ENCODE peak calls at places on chromosomes 16 and 17, in nine cellular contexts. F, Y, X, I, G, B, C, M and T are unnamed samples.

GRCh38 chr17:2090804-2091534 is 36.1 kb downstream of the HIC1 start:
- DNase-seq in X (peak), G (no peak), Y (no peak), B (no peak), I (peak), C (peak), M (peak), F (no peak), T (peak)

GRCh38 chr16:30740364-30741251 is 7.6 kb upstream of the PHKG2 start:
- DNase-seq in G (no peak), I (peak), M (peak), F (no peak), C (no peak), X (peak), Y (peak), B (no peak), T (peak)

GRCh38 chr17:9195961-9196668 is 174.8 kb downstream of the NTN1 start:
- DNase-seq in B (no peak), C (no peak), X (no peak), Y (no peak), F (no peak), G (no peak), I (no peak), M (no peak), T (no peak)

GRCh38 chr16:11425140-11425539 is 79.9 kb downstream of the RMI2 start:
- DNase-seq in F (no peak), B (no peak), C (no peak), G (no peak), M (no peak), Y (no peak), X (no peak), I (no peak), T (no peak)

GRCh38 chr17:43771463-43771862 is 7.3 kb downstream of the DUSP3 start:
- DNase-seq in Y (no peak), I (no peak), F (no peak), C (no peak), M (peak), X (no peak), B (no peak), G (no peak), T (no peak)

GRCh38 chr17:67995568-67996191 is 589 bp downstream of the C17orf58 start:
- DNase-seq in I (no peak), Y (no peak), X (peak), F (no peak), B (peak), G (no peak), M (no peak), C (peak), T (no peak)

GRCh38 chr17:76132574-76133338 is 8.3 kb downstream of the FOXJ1 start:
- DNase-seq in B (peak), X (no peak), G (no peak), C (no peak), Y (no peak), M (peak), I (no peak), F (no peak), T (no peak)

GRCh38 chr16:78183886-78184553 is 84.6 kb downstream of the WWOX start:
- DNase-seq in F (no peak), I (no peak), X (peak), M (no peak), G (peak), B (no peak), Y (no peak), C (peak), T (no peak)

GRCh38 chr16:23278031-23278430 is 24.1 kb upstream of the SCNN1B start:
- DNase-seq in B (no peak), F (no peak), M (no peak), X (no peak), C (no peak), Y (no peak), G (no peak), I (no peak), T (no peak)

GRCh38 chr16:79401157-79401556 is 199.4 kb downstream of the MAF start:
- DNase-seq in X (no peak), F (no peak), G (no peak), I (no peak), M (no peak), B (no peak), Y (no peak), C (no peak), T (no peak)

GRCh38 chr17:33178641-33179040 is 114.5 kb downstream of the ASIC2 start:
- DNase-seq in X (no peak), I (no peak), C (peak), B (no peak), Y (no peak), G (no peak), M (no peak), F (no peak), T (no peak)

GRCh38 chr16:71479420-71479819 is 9.7 kb downstream of the ZNF19 start:
- DNase-seq in M (no peak), F (no peak), Y (peak), G (peak), X (peak), C (peak), I (peak), B (no peak), T (no peak)

GRCh38 chr17:67438669-67439068 is 61.6 kb downstream of the PITPNC1 start:
- DNase-seq in Y (no peak), M (no peak), F (no peak), C (no peak), X (no peak), I (no peak), G (no peak), B (no peak), T (no peak)

GRCh38 chr16:55494994-55495421 is 13.9 kb upstream of the LPCAT2 start:
- DNase-seq in M (peak), Y (peak), G (no peak), X (peak), C (peak), I (peak), F (no peak), B (no peak), T (peak)

GRCh38 chr17:63099420-63099819 is 133.4 kb downstream of the TANC2 start:
- DNase-seq in C (peak), M (no peak), B (no peak), X (no peak), I (no peak), Y (no peak), F (no peak), G (no peak), T (no peak)

GRCh38 chr17:43368740-43369506 is 29.9 kb upstream of the ARL4D start:
- DNase-seq in I (peak), X (peak), Y (no peak), G (peak), M (peak), B (peak), C (peak), F (peak), T (peak)

GRCh38 chr17:66459811-66460270 is 157.4 kb downstream of the PRKCA start:
- DNase-seq in B (no peak), I (peak), Y (no peak), G (no peak), C (peak), F (no peak), M (peak), X (peak), T (peak)

GRCh38 chr17:78806451-78806850 is 24.4 kb upstream of the CYTH1 start:
- DNase-seq in F (peak), M (no peak), X (peak), G (no peak), I (no peak), C (no peak), Y (peak), B (no peak), T (no peak)

GRCh38 chr17:64240261-64240740 is 22.8 kb downstream of the TEX2 start:
- DNase-seq in Y (peak), I (no peak), X (no peak), F (no peak), M (peak), B (no peak), C (no peak), G (no peak), T (no peak)

GRCh38 chr17:65495255-65496060 is 66.0 kb downstream of the AXIN2 start:
- DNase-seq in G (no peak), X (no peak), Y (no peak), M (no peak), B (peak), F (no peak), C (no peak), I (no peak), T (no peak)

GRCh38 chr16:53542283-53542682 is 39.3 kb upstream of the AKTIP start:
- DNase-seq in M (no peak), Y (no peak), X (no peak), F (no peak), B (no peak), C (no peak), I (no peak), G (no peak), T (no peak)

GRCh38 chr16:28526201-28527099 is 12.3 kb downstream of the NUPR1 start:
- DNase-seq in F (no peak), X (no peak), I (no peak), M (no peak), B (no peak), G (no peak), Y (no peak), C (no peak), T (no peak)

GRCh38 chr16:85204242-85205010 is 92.2 kb upstream of the CIBAR2 start:
- DNase-seq in M (no peak), B (no peak), X (peak), Y (no peak), F (no peak), G (no peak), I (no peak), C (no peak), T (peak)

GRCh38 chr17:27765353-27765752 is 35.0 kb downstream of the NOS2 start:
- DNase-seq in G (no peak), F (no peak), M (no peak), X (no peak), Y (no peak), I (no peak), B (no peak), C (no peak), T (no peak)

GRCh38 chr17:33481652-33482051 is 188.6 kb upstream of the ASIC2 start:
- DNase-seq in M (no peak), Y (peak), X (no peak), C (no peak), I (no peak), G (no peak), B (no peak), F (no peak), T (no peak)

GRCh38 chr16:56667581-56668571 is at the start of gene MT1G:
- DNase-seq in M (peak), I (no peak), F (no peak), G (no peak), C (no peak), X (no peak), Y (no peak), B (no peak), T (no peak)

GRCh38 chr17:29615048-29615385 is 7.7 kb downstream of the CORO6 start:
- DNase-seq in G (no peak), Y (peak), F (no peak), I (no peak), M (no peak), C (no peak), B (no peak), X (peak), T (peak)

GRCh38 chr17:73952498-73953205 is 250.8 kb upstream of the RPL38 start:
- DNase-seq in F (no peak), M (no peak), G (peak), C (no peak), Y (peak), I (no peak), X (peak), B (peak), T (no peak)

GRCh38 chr17:28258347-28258887 is 60.6 kb upstream of the TMEM97 start:
- DNase-seq in Y (no peak), C (no peak), F (no peak), G (no peak), I (no peak), X (no peak), M (peak), B (no peak), T (no peak)

GRCh38 chr17:5272313-5272712 is 9.8 kb upstream of the RABEP1 start:
- DNase-seq in Y (no peak), G (no peak), M (no peak), B (no peak), F (no peak), X (peak), I (no peak), C (no peak), T (no peak)

GRCh38 chr17:5201011-5201410 is 9.3 kb upstream of the ZNF594 start:
- DNase-seq in C (no peak), G (no peak), F (no peak), M (no peak), X (no peak), B (no peak), Y (no peak), I (no peak), T (no peak)

GRCh38 chr17:38897671-38898290 is 27.6 kb upstream of the LASP1NB start:
- DNase-seq in Y (no peak), I (no peak), X (no peak), C (no peak), F (no peak), M (no peak), G (no peak), B (no peak), T (no peak)